ENCODE peak calls at places on chromosome 10, in nine cellular contexts. O, R, K, D, G, H, A, B and T are unnamed samples. For H3K4me1, the result is how much of the 10 kb centered on the place peaks cover.

GRCh38 chr10:114990991-114991390 is 53.0 kb downstream of the TRUB1 start:
- DNase-seq in R (no peak), O (no peak), H (no peak), K (no peak), A (no peak), B (no peak), G (no peak), D (no peak), T (no peak)

GRCh38 chr10:132222726-132223125 is 36.0 kb downstream of the DPYSL4 start:
- DNase-seq in B (no peak), H (no peak), K (no peak), R (no peak), G (no peak), D (no peak), O (no peak), A (no peak), T (no peak)

GRCh38 chr10:110305767-110306451 is 1.2 kb upstream of the SMNDC1 start:
- DNase-seq in R (no peak), H (peak), O (peak), A (peak), G (peak), D (peak), K (peak), B (peak), T (peak)

GRCh38 chr10:95214369-95214768 is 20.3 kb downstream of the ACSM6 start:
- DNase-seq in B (no peak), O (no peak), R (no peak), G (no peak), A (no peak), K (peak), D (no peak), H (peak), T (no peak)

GRCh38 chr10:63456437-63457210 is 9.2 kb downstream of the JMJD1C start:
- DNase-seq in R (no peak), O (no peak), D (no peak), G (peak), H (no peak), K (no peak), B (no peak), A (no peak), T (no peak)

GRCh38 chr10:62380002-62380401 is 5.8 kb downstream of the ZNF365 start:
- DNase-seq in B (no peak), D (peak), G (peak), K (peak), H (no peak), A (no peak), O (no peak), R (no peak), T (no peak)

GRCh38 chr10:109861051-109861450 is 62.3 kb downstream of the XPNPEP1 start:
- DNase-seq in O (no peak), K (peak), H (peak), R (no peak), D (no peak), A (no peak), B (no peak), G (no peak), T (no peak)

GRCh38 chr10:47266602-47267001 is 33.4 kb upstream of the GDF10 start:
- DNase-seq in G (no peak), D (no peak), R (no peak), K (no peak), H (no peak), B (no peak), A (no peak), O (no peak), T (no peak)

GRCh38 chr10:22042557-22043326 is 39.2 kb upstream of the DNAJC1 start:
- DNase-seq in B (no peak), H (no peak), K (no peak), R (no peak), O (no peak), A (no peak), D (peak), G (no peak), T (no peak)

GRCh38 chr10:6058677-6059475 is 3.3 kb downstream of the IL2RA start:
- DNase-seq in K (no peak), G (no peak), R (no peak), D (no peak), B (no peak), O (peak), A (no peak), H (no peak), T (no peak)

GRCh38 chr10:93300981-93301380 is 181.2 kb downstream of the MYOF start:
- DNase-seq in R (no peak), G (no peak), A (no peak), O (no peak), H (no peak), B (no peak), K (no peak), D (no peak), T (no peak)

GRCh38 chr10:110670335-110670734 is 26.2 kb downstream of the RBM20 start:
- DNase-seq in A (no peak), K (no peak), O (no peak), D (no peak), H (no peak), R (no peak), B (no peak), G (no peak), T (no peak)

GRCh38 chr10:34751272-34751671 is 63.8 kb downstream of the PARD3 start:
- DNase-seq in B (no peak), D (no peak), H (no peak), A (no peak), O (no peak), G (no peak), R (no peak), K (no peak), T (no peak)
- H3K4me1 ChIP-seq in B (under half), D (half or more), H (under half), A (under half), O (under half), G (under half), R (under half), K (under half), T (under half)

DNA sequence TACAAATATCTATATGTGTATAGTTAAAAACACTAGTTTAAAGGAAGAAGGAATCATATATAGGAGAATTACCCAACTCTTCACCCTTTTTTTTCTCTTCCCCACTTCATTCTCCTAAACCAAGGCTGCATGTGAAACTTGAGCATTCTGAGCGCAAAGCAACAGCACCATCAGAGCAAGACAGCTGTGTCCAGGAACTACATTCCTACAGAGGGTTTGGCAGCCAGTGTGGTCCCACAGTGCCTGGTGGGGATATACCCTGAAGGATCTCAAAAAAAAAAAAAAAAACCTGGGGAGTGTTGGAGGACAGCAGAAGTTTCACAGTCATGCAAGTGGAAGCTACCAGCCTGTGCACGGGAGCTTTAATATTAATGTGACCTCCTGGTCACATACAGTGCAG is 310.4 kb downstream of the CTNNA3 start:
- DNase-seq in R (no peak), D (no peak), K (no peak), A (no peak), G (no peak), O (no peak), H (no peak), B (no peak), T (no peak)
- H3K4me1 ChIP-seq in R (under half), D (under half), K (under half), A (under half), G (under half), O (under half), H (under half), B (under half), T (under half)

GRCh38 chr10:19826712-19827111 is 10.5 kb downstream of the PLXDC2 start:
- DNase-seq in K (no peak), H (no peak), O (no peak), G (peak), B (no peak), R (no peak), A (no peak), D (no peak), T (no peak)
- H3K4me1 ChIP-seq in K (under half), H (under half), O (under half), G (under half), B (under half), R (under half), A (under half), D (under half), T (under half)

GRCh38 chr10:7478727-7479457 is 68.1 kb upstream of the SFMBT2 start:
- DNase-seq in R (no peak), H (no peak), D (no peak), K (no peak), G (no peak), B (no peak), O (peak), A (no peak), T (no peak)
- H3K4me1 ChIP-seq in R (under half), H (under half), D (under half), K (under half), G (under half), B (under half), O (half or more), A (under half), T (half or more)